ENCODE peak calls at places on chromosomes 12 and 14, in five cellular contexts. I is glutamatergic neuron, R is C1 segment of cervical spinal cord, Q is LoVo, G is pancreas. P is an unnamed sample.

GRCh38 chr12:85979641-85980040 is 105.5 kb downstream of the NTS start:
- DNase-seq in R (no peak), I (no peak), G (no peak), Q (no peak), P (no peak)

GRCh38 chr12:81692008-81692407 is 67.1 kb downstream of the PPFIA2 start:
- DNase-seq in Q (no peak), I (no peak), G (peak), R (no peak), P (no peak)

GRCh38 chr14:35107866-35108265 is 13.9 kb downstream of the PPP2R3C start:
- DNase-seq in I (no peak), Q (no peak), R (no peak), G (no peak), P (no peak)

GRCh38 chr12:64682572-64683277 is 72.4 kb downstream of the RASSF3 start:
- DNase-seq in R (no peak), Q (no peak), G (no peak), I (no peak), P (no peak)

GRCh38 chr14:89621009-89621421 is 204.0 kb upstream of the FOXN3 start:
- DNase-seq in G (no peak), Q (no peak), R (no peak), I (no peak), P (no peak)

GRCh38 chr12:111529424-111530368 is 69.4 kb downstream of the ATXN2 start:
- DNase-seq in Q (peak), G (peak), I (peak), R (peak), P (peak)

GRCh38 chr12:14845350-14845750 is 2.0 kb upstream of the ART4 start:
- DNase-seq in I (no peak), Q (peak), R (no peak), G (no peak), P (peak)

GRCh38 chr12:450438-450837 is 9.3 kb upstream of the B4GALNT3 start:
- DNase-seq in R (no peak), G (no peak), I (no peak), Q (no peak), P (no peak)

GRCh38 chr14:61927521-61927920 is 165.3 kb downstream of the SNAPC1 start:
- DNase-seq in G (no peak), R (no peak), I (no peak), Q (no peak), P (no peak)

GRCh38 chr12:132508248-132508740 is 18.3 kb downstream of the FBRSL1 start:
- DNase-seq in Q (no peak), I (no peak), R (no peak), G (peak), P (no peak)

GRCh38 chr14:30559638-30560071 is 697 bp downstream of the G2E3 start:
- DNase-seq in G (no peak), R (no peak), Q (peak), I (no peak), P (no peak)

GRCh38 chr12:21323736-21324135 is 11.0 kb downstream of the SLCO1A2 start:
- DNase-seq in I (no peak), R (no peak), Q (no peak), G (no peak), P (peak)

GRCh38 chr14:41642402-41643195 is 35.9 kb downstream of the LRFN5 start:
- DNase-seq in I (no peak), R (no peak), Q (no peak), G (no peak), P (no peak)